ENCODE peak calls at places on chromosomes 12 and 14, in ten cellular contexts. One of them, this sample, is unnamed.

GRCh38 chr14:21070610-21071224 is 613 bp downstream of the ARHGEF40 start:
- DNase-seq in HuH-7.5: peak
- DNase-seq in fibroblast of the aortic adventitia: peak
- DNase-seq in HS-5: no peak
- DNase-seq in activated CD8-positive, alpha-beta T cell treated with anti-CD3 and anti-CD28 coated beads, Interleukin-2, amount 10 ng/mL, durations not matched to agents 7 days and 5 days: peak
- DNase-seq in AG09319: no peak
- DNase-seq in GM03348: peak
- DNase-seq in hypothalamus: peak
- DNase-seq in astrocyte: peak
- DNase-seq in foreskin keratinocyte: no peak
- DNase-seq in this sample: no peak

GRCh38 chr12:89210277-89210676 is 142.0 kb downstream of the DUSP6 start:
- DNase-seq in HuH-7.5: no peak
- DNase-seq in fibroblast of the aortic adventitia: no peak
- DNase-seq in HS-5: no peak
- DNase-seq in activated CD8-positive, alpha-beta T cell treated with anti-CD3 and anti-CD28 coated beads, Interleukin-2, amount 10 ng/mL, durations not matched to agents 7 days and 5 days: no peak
- DNase-seq in AG09319: no peak
- DNase-seq in GM03348: no peak
- DNase-seq in hypothalamus: no peak
- DNase-seq in astrocyte: no peak
- DNase-seq in foreskin keratinocyte: no peak
- DNase-seq in this sample: no peak

GRCh38 chr12:53466640-53467039 is 14.7 kb downstream of the PCBP2 start:
- DNase-seq in HuH-7.5: no peak
- DNase-seq in fibroblast of the aortic adventitia: no peak
- DNase-seq in HS-5: no peak
- DNase-seq in activated CD8-positive, alpha-beta T cell treated with anti-CD3 and anti-CD28 coated beads, Interleukin-2, amount 10 ng/mL, durations not matched to agents 7 days and 5 days: no peak
- DNase-seq in AG09319: no peak
- DNase-seq in GM03348: no peak
- DNase-seq in hypothalamus: no peak
- DNase-seq in astrocyte: no peak
- DNase-seq in foreskin keratinocyte: no peak
- DNase-seq in this sample: peak

GRCh38 chr14:85471744-85472143 is 58.2 kb upstream of the FLRT2 start:
- DNase-seq in HuH-7.5: peak
- DNase-seq in fibroblast of the aortic adventitia: peak
- DNase-seq in HS-5: peak
- DNase-seq in activated CD8-positive, alpha-beta T cell treated with anti-CD3 and anti-CD28 coated beads, Interleukin-2, amount 10 ng/mL, durations not matched to agents 7 days and 5 days: no peak
- DNase-seq in AG09319: peak
- DNase-seq in GM03348: peak
- DNase-seq in hypothalamus: no peak
- DNase-seq in astrocyte: peak
- DNase-seq in foreskin keratinocyte: peak
- DNase-seq in this sample: peak

GRCh38 chr12:71556881-71557280 is 106.8 kb downstream of the ZFC3H1 start:
- DNase-seq in HuH-7.5: no peak
- DNase-seq in fibroblast of the aortic adventitia: peak
- DNase-seq in HS-5: peak
- DNase-seq in activated CD8-positive, alpha-beta T cell treated with anti-CD3 and anti-CD28 coated beads, Interleukin-2, amount 10 ng/mL, durations not matched to agents 7 days and 5 days: no peak
- DNase-seq in AG09319: peak
- DNase-seq in GM03348: peak
- DNase-seq in hypothalamus: no peak
- DNase-seq in astrocyte: peak
- DNase-seq in foreskin keratinocyte: peak
- DNase-seq in this sample: peak

GRCh38 chr12:105120551-105120950 is 13.0 kb downstream of the WASHC4 start:
- DNase-seq in HuH-7.5: no peak
- DNase-seq in fibroblast of the aortic adventitia: no peak
- DNase-seq in HS-5: no peak
- DNase-seq in activated CD8-positive, alpha-beta T cell treated with anti-CD3 and anti-CD28 coated beads, Interleukin-2, amount 10 ng/mL, durations not matched to agents 7 days and 5 days: no peak
- DNase-seq in AG09319: no peak
- DNase-seq in GM03348: no peak
- DNase-seq in hypothalamus: no peak
- DNase-seq in astrocyte: peak
- DNase-seq in foreskin keratinocyte: no peak
- DNase-seq in this sample: peak

GRCh38 chr14:60161176-60162107 is 3.8 kb downstream of the DHRS7 start:
- DNase-seq in HuH-7.5: no peak
- DNase-seq in fibroblast of the aortic adventitia: peak
- DNase-seq in HS-5: no peak
- DNase-seq in activated CD8-positive, alpha-beta T cell treated with anti-CD3 and anti-CD28 coated beads, Interleukin-2, amount 10 ng/mL, durations not matched to agents 7 days and 5 days: no peak
- DNase-seq in AG09319: no peak
- DNase-seq in GM03348: peak
- DNase-seq in hypothalamus: no peak
- DNase-seq in astrocyte: no peak
- DNase-seq in foreskin keratinocyte: no peak
- DNase-seq in this sample: peak

GRCh38 chr14:71209888-71210287 is 302.6 kb downstream of the PCNX1 start:
- DNase-seq in HuH-7.5: no peak
- DNase-seq in fibroblast of the aortic adventitia: no peak
- DNase-seq in HS-5: no peak
- DNase-seq in activated CD8-positive, alpha-beta T cell treated with anti-CD3 and anti-CD28 coated beads, Interleukin-2, amount 10 ng/mL, durations not matched to agents 7 days and 5 days: no peak
- DNase-seq in AG09319: no peak
- DNase-seq in GM03348: no peak
- DNase-seq in hypothalamus: no peak
- DNase-seq in astrocyte: no peak
- DNase-seq in foreskin keratinocyte: no peak
- DNase-seq in this sample: no peak

GRCh38 chr12:128178971-128179370 is 88.0 kb upstream of the TMEM132C start:
- DNase-seq in HuH-7.5: no peak
- DNase-seq in fibroblast of the aortic adventitia: no peak
- DNase-seq in HS-5: no peak
- DNase-seq in activated CD8-positive, alpha-beta T cell treated with anti-CD3 and anti-CD28 coated beads, Interleukin-2, amount 10 ng/mL, durations not matched to agents 7 days and 5 days: no peak
- DNase-seq in AG09319: no peak
- DNase-seq in GM03348: no peak
- DNase-seq in hypothalamus: no peak
- DNase-seq in astrocyte: no peak
- DNase-seq in foreskin keratinocyte: no peak
- DNase-seq in this sample: peak

GRCh38 chr12:91769736-91770135 is 375.9 kb downstream of the BTG1 start:
- DNase-seq in HuH-7.5: no peak
- DNase-seq in fibroblast of the aortic adventitia: no peak
- DNase-seq in HS-5: no peak
- DNase-seq in activated CD8-positive, alpha-beta T cell treated with anti-CD3 and anti-CD28 coated beads, Interleukin-2, amount 10 ng/mL, durations not matched to agents 7 days and 5 days: no peak
- DNase-seq in AG09319: no peak
- DNase-seq in GM03348: no peak
- DNase-seq in hypothalamus: no peak
- DNase-seq in astrocyte: no peak
- DNase-seq in foreskin keratinocyte: no peak
- DNase-seq in this sample: no peak

GRCh38 chr12:27096420-27096819 is 14.0 kb upstream of the C12orf71 start:
- DNase-seq in HuH-7.5: no peak
- DNase-seq in fibroblast of the aortic adventitia: no peak
- DNase-seq in HS-5: no peak
- DNase-seq in activated CD8-positive, alpha-beta T cell treated with anti-CD3 and anti-CD28 coated beads, Interleukin-2, amount 10 ng/mL, durations not matched to agents 7 days and 5 days: no peak
- DNase-seq in AG09319: no peak
- DNase-seq in GM03348: no peak
- DNase-seq in hypothalamus: no peak
- DNase-seq in astrocyte: no peak
- DNase-seq in foreskin keratinocyte: no peak
- DNase-seq in this sample: peak

GRCh38 chr12:116534341-116535121 is 24.6 kb upstream of the MAP1LC3B2 start:
- DNase-seq in HuH-7.5: no peak
- DNase-seq in fibroblast of the aortic adventitia: peak
- DNase-seq in HS-5: no peak
- DNase-seq in activated CD8-positive, alpha-beta T cell treated with anti-CD3 and anti-CD28 coated beads, Interleukin-2, amount 10 ng/mL, durations not matched to agents 7 days and 5 days: no peak
- DNase-seq in AG09319: no peak
- DNase-seq in GM03348: no peak
- DNase-seq in hypothalamus: no peak
- DNase-seq in astrocyte: peak
- DNase-seq in foreskin keratinocyte: no peak
- DNase-seq in this sample: peak

This sample was measured in bronchial epithelial cell.